ENCODE peak calls at places on chromosomes 1 and 21, in eight cellular contexts. N is GM23248, Y is neural progenitor cell, C is hepatocyte, U is cardiac muscle cell, J is adrenal gland, G is left ventricle myocardium inferior, D is OCI-LY7. Q is an unnamed sample.

GRCh38 chr1:25640646-25641328 is 24.2 kb downstream of the MAN1C1 start:
- DNase-seq in C (no peak), G (no peak), Y (peak; percentile 69), U (no peak), D (no peak), N (no peak), J (no peak), Q (peak; percentile 47)

GRCh38 chr21:15064576-15065380 is at the start of gene NRIP1:
- DNase-seq in U (peak; percentile 97), D (no peak), J (peak; percentile 93), G (peak; percentile 92), Y (peak; percentile 91), N (peak; percentile 96), C (peak; percentile 95), Q (peak; percentile 92)

GRCh38 chr1:19007491-19008441 is 51.3 kb upstream of the IFFO2 start:
- DNase-seq in U (no peak), Y (no peak), J (no peak), D (no peak), C (no peak), G (no peak), N (no peak), Q (peak; percentile 64)

GRCh38 chr1:6443339-6444115 is 19.0 kb downstream of the ESPN start:
- DNase-seq in U (no peak), D (no peak), N (no peak), Y (no peak), J (no peak), C (no peak), G (no peak), Q (no peak)

GRCh38 chr1:28208818-28209441 is 23.9 kb downstream of the DNAJC8 start:
- DNase-seq in J (peak; percentile 37), Y (peak; percentile 66), U (peak; percentile 83), D (peak; percentile 82), N (peak; percentile 80), C (peak; percentile 69), G (peak; percentile 28), Q (peak; percentile 84)

GRCh38 chr21:35075546-35075945 is 26.4 kb upstream of the RUNX1 start:
- DNase-seq in G (no peak), J (peak; percentile 62), C (peak; percentile 45), U (peak; percentile 61), D (no peak), N (peak; percentile 74), Y (no peak), Q (no peak)

GRCh38 chr1:16088996-16089395 is 15.5 kb upstream of the FAM131C start:
- DNase-seq in N (peak; percentile 92), Y (no peak), G (peak; percentile 10), U (peak; percentile 89), J (no peak), C (peak; percentile 47), D (no peak), Q (peak; percentile 54)

GRCh38 chr1:114597949-114598348 is 16.5 kb upstream of the BCAS2 start:
- DNase-seq in Y (no peak), G (no peak), J (no peak), U (no peak), N (peak; percentile 10), D (no peak), C (no peak), Q (no peak)

GRCh38 chr1:3315399-3315798 is 139.1 kb upstream of the ARHGEF16 start:
- DNase-seq in Y (no peak), J (no peak), D (no peak), U (no peak), N (no peak), C (no peak), G (no peak), Q (no peak)

GRCh38 chr1:183884512-183884911 is 79.6 kb downstream of the RGL1 start:
- DNase-seq in N (no peak), Y (no peak), U (no peak), G (no peak), J (no peak), C (no peak), D (no peak), Q (no peak)

GRCh38 chr1:230186874-230187273 is 119.8 kb downstream of the GALNT2 start:
- DNase-seq in N (no peak), J (no peak), C (no peak), G (no peak), D (no peak), Y (no peak), U (no peak), Q (no peak)

GRCh38 chr1:19682257-19682656 is 17.6 kb downstream of the HTR6 start:
- DNase-seq in D (no peak), C (no peak), Y (no peak), N (peak; percentile 97), J (no peak), U (peak; percentile 79), G (no peak), Q (no peak)

GRCh38 chr1:156910309-156910782 is 10.1 kb upstream of the LRRC71 start:
- DNase-seq in U (no peak), G (no peak), Y (peak; percentile 80), D (peak; percentile 50), J (no peak), C (peak; percentile 62), N (no peak), Q (peak; percentile 92)

GRCh38 chr1:147292012-147292411 is 49.5 kb downstream of the CHD1L start:
- DNase-seq in G (no peak), J (no peak), Y (no peak), U (peak; percentile 65), D (no peak), C (no peak), N (peak; percentile 91), Q (no peak)

GRCh38 chr1:240134113-240134512 is 42.4 kb downstream of the FMN2 start:
- DNase-seq in C (no peak), Y (no peak), N (no peak), J (no peak), U (no peak), D (no peak), G (no peak), Q (no peak)

GRCh38 chr1:240136402-240136801 is 44.7 kb downstream of the FMN2 start:
- DNase-seq in D (no peak), N (peak; percentile 62), J (no peak), U (no peak), C (no peak), Y (no peak), G (no peak), Q (no peak)

GRCh38 chr1:240134596-240134995 is 42.9 kb downstream of the FMN2 start:
- DNase-seq in J (no peak), Y (no peak), C (no peak), D (no peak), U (no peak), G (no peak), N (peak; percentile 26), Q (no peak)

GRCh38 chr1:240139511-240139910 is 47.8 kb downstream of the FMN2 start:
- DNase-seq in D (no peak), J (no peak), C (no peak), Y (no peak), G (no peak), N (no peak), U (no peak), Q (no peak)

GRCh38 chr1:240138867-240139266 is 47.2 kb downstream of the FMN2 start:
- DNase-seq in N (no peak), G (no peak), J (no peak), C (no peak), U (no peak), Y (no peak), D (no peak), Q (peak; percentile 71)
- H3K36me3 ChIP-seq in N (peaks cover 15% of the 10 kb centered on the region), G (no peaks in the 10 kb centered on the region), J (no peaks in the 10 kb centered on the region), C (no peaks in the 10 kb centered on the region), U (no peaks in the 10 kb centered on the region), Y (no peaks in the 10 kb centered on the region), D (no peaks in the 10 kb centered on the region), Q (peaks cover 53% of the 10 kb centered on the region)

GRCh38 chr1:206682111-206682510 is 2.6 kb upstream of the MAPKAPK2 start:
- DNase-seq in Y (no peak), G (no peak), N (no peak), U (no peak), C (peak; percentile 50), J (no peak), D (peak; percentile 67), Q (no peak)
- H3K4me1 ChIP-seq in Y (peaks cover 14% of the 10 kb centered on the region), G (peaks cover 44% of the 10 kb centered on the region), N (peaks cover 3% of the 10 kb centered on the region), U (peaks cover 5% of the 10 kb centered on the region), C (peaks cover 14% of the 10 kb centered on the region), J (peaks cover 6% of the 10 kb centered on the region), D (peaks cover 81% of the 10 kb centered on the region), Q (peaks cover 5% of the 10 kb centered on the region)

DNA sequence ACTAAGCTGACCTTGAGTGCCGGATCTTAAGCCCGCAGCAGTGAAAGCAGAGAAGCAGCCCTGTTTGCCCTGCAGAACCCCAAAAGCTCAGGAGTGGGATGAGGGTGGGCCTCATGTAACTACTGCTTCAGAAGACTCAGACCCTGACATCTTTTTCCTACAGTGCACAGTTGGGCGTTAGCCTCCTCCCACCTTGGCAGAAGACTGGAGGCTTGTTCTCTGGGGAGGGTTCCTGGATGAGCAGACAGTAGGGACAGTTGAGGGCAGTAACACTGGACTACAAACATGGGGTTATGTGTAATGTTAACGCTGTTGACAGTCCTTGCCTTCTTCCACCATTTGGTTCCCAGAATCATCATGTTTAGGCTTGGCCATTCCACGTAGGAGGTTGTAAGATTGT is 9.6 kb downstream of the CTPS1 start:
- DNase-seq in U (no peak), D (no peak), G (no peak), C (no peak), N (no peak), J (no peak), Y (no peak), Q (no peak)
- H3K36me3 ChIP-seq in U (peaks cover 27% of the 10 kb centered on the region), D (peaks cover 100% of the 10 kb centered on the region), G (peaks cover 70% of the 10 kb centered on the region), C (peaks cover 3% of the 10 kb centered on the region), N (peaks cover 64% of the 10 kb centered on the region), J (peaks cover 38% of the 10 kb centered on the region), Y (peaks cover 26% of the 10 kb centered on the region), Q (peaks cover 100% of the 10 kb centered on the region)

GRCh38 chr21:36162631-36163030 is 6.0 kb downstream of the DOP1B start:
- DNase-seq in Y (no peak), J (no peak), D (no peak), N (no peak), U (no peak), G (no peak), C (no peak), Q (no peak)

GRCh38 chr21:36156339-36156814 is 247 bp upstream of the DOP1B start:
- DNase-seq in Y (peak; percentile 100), G (peak; percentile 100), C (peak; percentile 100), D (peak; percentile 97), N (peak; percentile 100), U (peak; percentile 100), J (peak; percentile 99), Q (peak; percentile 100)

GRCh38 chr21:36156815-36157670 is at the start of gene DOP1B:
- DNase-seq in Y (no peak), J (no peak), G (peak; percentile 21), N (peak; percentile 30), C (no peak), U (no peak), D (peak; percentile 43), Q (no peak)

GRCh38 chr21:36160850-36161178 is 4.2 kb downstream of the DOP1B start:
- DNase-seq in D (no peak), J (no peak), U (no peak), N (no peak), C (no peak), G (no peak), Y (no peak), Q (no peak)

DNA sequence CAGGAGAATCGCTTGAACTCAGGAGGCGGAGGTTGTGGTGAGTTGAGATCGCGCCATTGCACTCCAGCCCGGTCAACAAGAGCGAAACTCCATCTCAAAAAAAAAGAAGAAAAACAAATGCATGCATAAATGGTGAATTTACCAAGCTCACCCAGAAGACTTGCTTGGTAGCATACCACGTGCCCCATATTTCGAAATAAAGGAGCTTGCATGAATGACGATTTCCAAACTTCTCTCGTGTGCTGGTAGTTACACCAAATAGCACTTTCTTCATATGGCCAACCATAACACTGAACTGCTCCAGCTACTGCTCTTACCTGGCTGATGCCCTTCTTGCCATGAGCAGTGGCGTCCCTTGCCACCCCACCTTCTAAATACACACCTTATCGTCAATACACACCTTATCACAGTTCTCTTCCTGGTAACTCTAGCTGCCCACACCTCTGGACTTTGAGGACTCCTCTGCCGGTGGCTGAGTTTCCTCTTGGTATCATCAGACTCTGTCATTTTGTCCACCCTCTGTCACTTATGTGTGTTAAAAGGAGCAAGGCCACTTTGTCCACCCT is 2.8 kb downstream of the DOP1B start:
- DNase-seq in D (no peak), G (no peak), U (no peak), J (peak; percentile 25), C (no peak), Y (no peak), N (no peak), Q (no peak)
- H3K4me1 ChIP-seq in D (peaks cover 12% of the 10 kb centered on the region), G (peaks cover 44% of the 10 kb centered on the region), U (no peaks in the 10 kb centered on the region), J (no peaks in the 10 kb centered on the region), C (peaks cover 11% of the 10 kb centered on the region), Y (peaks cover 10% of the 10 kb centered on the region), N (peaks cover 7% of the 10 kb centered on the region), Q (no peaks in the 10 kb centered on the region)